ENCODE peak calls at places on chromosome 2, in nine cellular contexts. H, L, G, J, S, K, F, I and E are unnamed samples.

GRCh38 chr2:58762176-58762781 is 521.2 kb upstream of the FANCL start:
- DNase-seq in L (peak), I (peak), K (peak), H (peak), F (no peak), J (peak), S (no peak), G (peak), E (peak)

GRCh38 chr2:46548521-46549144 is 69.3 kb downstream of the TMEM247 start:
- DNase-seq in K (no peak), I (no peak), L (no peak), H (no peak), S (no peak), J (no peak), F (no peak), G (no peak), E (no peak)

GRCh38 chr2:70181363-70181956 is 9.4 kb downstream of the C2orf42 start:
- DNase-seq in S (no peak), F (no peak), H (peak), J (no peak), I (peak), L (peak), K (peak), G (no peak), E (no peak)

GRCh38 chr2:219522111-219523030 is 8.1 kb downstream of the ASIC4 start:
- DNase-seq in J (no peak), I (no peak), H (no peak), L (no peak), K (peak), F (no peak), G (no peak), S (no peak), E (no peak)

GRCh38 chr2:105294844-105295481 is 34.6 kb downstream of the TGFBRAP1 start:
- DNase-seq in J (no peak), I (no peak), F (no peak), L (peak), G (peak), K (peak), S (no peak), H (peak), E (no peak)

GRCh38 chr2:213279961-213280360 is 4.3 kb upstream of the SPAG16 start:
- DNase-seq in G (no peak), I (no peak), L (no peak), J (no peak), S (no peak), K (no peak), F (no peak), H (no peak), E (no peak)

GRCh38 chr2:217909156-217909820 is 93.5 kb downstream of the TNS1 start:
- DNase-seq in J (no peak), H (no peak), L (no peak), S (no peak), I (no peak), K (no peak), F (no peak), G (no peak), E (no peak)

GRCh38 chr2:33074197-33074596 is 127.4 kb downstream of the LTBP1 start:
- DNase-seq in H (no peak), I (no peak), S (no peak), G (no peak), J (no peak), K (no peak), L (no peak), F (no peak), E (no peak)

GRCh38 chr2:16861154-16861929 is 195.7 kb upstream of the CYRIA start:
- DNase-seq in H (no peak), I (no peak), L (no peak), G (no peak), F (no peak), S (no peak), J (no peak), K (no peak), E (no peak)

GRCh38 chr2:217064234-217065103 is 204.6 kb upstream of the TNP1 start:
- DNase-seq in G (no peak), K (no peak), H (no peak), I (no peak), J (no peak), S (no peak), F (peak), L (no peak), E (no peak)

GRCh38 chr2:74079522-74080341 is 68.0 kb downstream of the BOLA3 start:
- DNase-seq in S (no peak), L (peak), F (no peak), H (no peak), G (no peak), I (peak), J (no peak), K (no peak), E (no peak)

GRCh38 chr2:174931724-174932123 is 73.5 kb downstream of the CHN1 start:
- DNase-seq in F (no peak), K (no peak), J (no peak), H (no peak), L (no peak), I (no peak), S (no peak), G (no peak), E (no peak)

GRCh38 chr2:65390134-65390533 is 42.3 kb downstream of the SPRED2 start:
- DNase-seq in S (no peak), H (peak), F (no peak), G (no peak), K (no peak), L (no peak), J (peak), I (peak), E (no peak)

GRCh38 chr2:147872967-147873366 is 28.1 kb downstream of the ACVR2A start:
- DNase-seq in K (no peak), H (no peak), I (no peak), S (no peak), J (no peak), L (no peak), F (no peak), G (no peak), E (no peak)

GRCh38 chr2:145909781-145910180 is 1389.9 kb upstream of the ZEB2 start:
- DNase-seq in I (no peak), F (no peak), J (no peak), L (no peak), K (no peak), S (no peak), H (no peak), G (no peak), E (no peak)

GRCh38 chr2:97662386-97662894 is 1.4 kb downstream of the ACTR1B start:
- DNase-seq in J (no peak), H (no peak), S (no peak), I (no peak), F (no peak), K (no peak), L (no peak), G (no peak), E (no peak)

GRCh38 chr2:97663626-97663961 is 250 bp downstream of the ACTR1B start:
- DNase-seq in J (no peak), L (no peak), K (no peak), F (no peak), G (no peak), S (no peak), H (no peak), I (no peak), E (no peak)

GRCh38 chr2:97664636-97664970 is 759 bp upstream of the ACTR1B start:
- DNase-seq in G (no peak), K (no peak), J (no peak), I (peak), S (no peak), H (no peak), F (no peak), L (no peak), E (no peak)

GRCh38 chr2:97662895-97663625 is 784 bp downstream of the ACTR1B start:
- DNase-seq in F (peak), K (peak), S (no peak), J (peak), G (peak), H (peak), I (peak), L (peak), E (peak)

GRCh38 chr2:97663962-97664635 is at the start of gene ACTR1B:
- DNase-seq in L (peak), I (peak), K (peak), J (peak), F (peak), S (peak), H (peak), G (peak), E (peak)
- TF ChIP-seq POLR2A in L (peak), I (peak), K (peak), J (peak), F (no peak), S (peak), H (no peak), G (peak), E (peak)

GRCh38 chr2:161422812-161423211 is 6.7 kb downstream of the TBR1 start:
- DNase-seq in G (no peak), L (no peak), F (no peak), S (no peak), J (no peak), I (no peak), K (no peak), H (no peak), E (no peak)
- TF ChIP-seq POLR2A in G (no peak), L (no peak), F (no peak), S (no peak), J (no peak), I (no peak), K (no peak), H (no peak), E (no peak)

GRCh38 chr2:112055833-112056625 is 960 bp downstream of the TMEM87B start:
- DNase-seq in I (peak), L (no peak), H (peak), K (peak), G (peak), F (peak), S (no peak), J (peak), E (no peak)
- TF ChIP-seq POLR2A in I (peak), L (no peak), H (no peak), K (no peak), G (peak), F (no peak), S (no peak), J (peak), E (no peak)

GRCh38 chr2:110120171-110121051 is 4.8 kb upstream of the MALL start:
- DNase-seq in J (no peak), S (no peak), L (no peak), G (peak), H (no peak), F (no peak), K (no peak), I (no peak), E (no peak)

GRCh38 chr2:110114007-110114591 is 1.5 kb downstream of the MALL start:
- DNase-seq in J (no peak), K (peak), I (peak), G (no peak), L (no peak), H (no peak), S (no peak), F (peak), E (no peak)

GRCh38 chr2:110116033-110116710 is 550 bp upstream of the MALL start:
- DNase-seq in H (no peak), I (peak), S (no peak), K (peak), G (no peak), J (no peak), L (no peak), F (peak), E (no peak)

GRCh38 chr2:110114801-110115200 is 821 bp downstream of the MALL start:
- DNase-seq in L (no peak), K (no peak), I (peak), H (no peak), J (no peak), S (no peak), F (no peak), G (no peak), E (no peak)

DNA sequence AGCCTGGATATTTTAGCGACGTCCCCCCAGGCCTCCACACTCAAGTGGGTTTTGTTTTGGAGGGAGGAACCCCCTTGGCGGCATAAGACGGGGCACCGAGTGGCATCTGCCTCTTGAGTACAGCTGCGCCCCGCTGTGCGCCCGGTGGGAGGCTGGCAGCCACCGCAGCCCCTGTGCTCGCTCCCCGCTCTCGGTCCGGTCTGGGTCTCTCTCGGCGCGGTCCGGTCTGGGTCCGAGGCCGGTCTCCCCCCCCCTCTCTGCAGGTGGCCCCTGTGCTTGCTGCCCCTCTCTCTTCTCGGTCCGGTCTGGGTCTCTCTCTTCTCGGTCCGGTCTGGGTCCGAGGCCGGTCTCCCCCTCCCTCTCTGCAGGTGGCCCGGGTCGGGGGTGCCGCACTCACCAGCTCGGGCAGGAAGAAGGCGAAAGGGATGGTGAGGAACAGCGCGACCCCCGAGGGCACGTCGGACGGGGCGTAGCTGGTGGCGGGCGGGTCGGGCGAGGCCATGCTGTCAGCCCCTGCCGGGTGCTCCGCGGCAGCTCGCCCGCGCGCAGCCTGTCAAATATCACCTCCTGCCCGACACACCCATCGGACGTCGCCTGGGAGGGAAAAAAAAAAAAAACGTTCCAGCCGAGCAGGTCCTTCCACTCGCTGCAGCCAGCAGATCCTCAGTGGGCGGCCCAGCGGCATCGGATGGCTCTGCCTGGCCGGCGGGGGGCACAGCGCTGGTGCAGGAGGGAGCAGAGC is at the start of gene MALL:
- DNase-seq in H (peak), S (no peak), G (peak), L (no peak), F (peak), J (no peak), I (peak), K (peak), E (no peak)
- TF ChIP-seq POLR2A in H (no peak), S (peak), G (peak), L (no peak), F (no peak), J (no peak), I (peak), K (peak), E (peak)

DNA sequence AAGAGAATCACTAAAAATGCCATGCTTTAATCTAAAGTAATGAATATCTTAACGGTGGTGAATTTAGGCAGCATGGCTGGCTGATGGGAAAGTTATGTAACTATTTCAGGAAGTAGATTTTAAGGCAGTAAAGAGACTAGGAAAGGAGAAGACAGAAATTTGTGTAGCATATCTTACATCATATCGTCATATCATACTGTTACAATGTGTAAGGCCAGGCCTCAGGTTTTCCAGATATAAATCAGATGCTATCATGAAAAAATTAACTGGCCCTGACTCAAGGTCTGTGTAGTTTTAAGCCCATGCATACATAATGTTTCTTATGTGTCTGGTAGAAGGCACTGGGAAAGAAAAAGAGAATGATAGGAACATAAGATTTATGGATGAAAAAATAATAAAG is 8.9 kb upstream of the FAP start:
- DNase-seq in H (no peak), K (no peak), I (no peak), F (no peak), J (no peak), L (no peak), G (no peak), S (no peak), E (no peak)
- TF ChIP-seq POLR2A in H (no peak), K (no peak), I (no peak), F (no peak), J (no peak), L (no peak), G (no peak), S (no peak), E (no peak)

DNA sequence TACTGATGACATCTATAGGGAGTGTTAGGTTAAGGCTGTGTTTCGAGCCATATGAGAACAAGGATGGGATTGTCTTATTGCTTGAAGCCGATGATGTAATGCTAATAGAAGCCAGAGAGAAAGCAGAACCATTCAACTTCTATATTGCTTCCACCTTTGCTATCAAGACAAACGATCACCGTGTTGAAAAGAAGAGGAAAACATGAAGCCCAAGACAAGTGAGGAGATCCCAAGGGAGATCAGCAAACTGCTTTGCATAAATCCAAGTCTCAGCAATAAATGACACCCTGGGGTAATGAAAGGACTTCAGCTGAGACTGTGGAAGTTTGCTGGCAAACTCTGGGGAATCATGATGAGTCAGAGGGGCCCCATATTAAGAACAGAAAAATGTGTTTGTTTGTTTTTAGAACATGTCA is 206.2 kb downstream of the NCKAP5 start:
- DNase-seq in L (no peak), G (no peak), S (no peak), I (no peak), K (no peak), H (no peak), J (no peak), F (no peak), E (no peak)
- TF ChIP-seq POLR2A in L (no peak), G (no peak), S (no peak), I (no peak), K (no peak), H (no peak), J (no peak), F (no peak), E (no peak)